ENCODE peak calls at places on chromosomes 4 and X, in six cellular contexts. O is coronary artery, I is astrocyte of the spinal cord, X is PC-3, E is nephron progenitor cell, W is colonic mucosa. G is an unnamed sample.

GRCh38 chr4:76430519-76431388 is 4.3 kb upstream of the SHROOM3 start:
- DNase-seq in X (peak; percentile 71), W (peak; percentile 27), E (peak; percentile 15), I (peak; percentile 67), O (no peak), G (peak; percentile 23)

GRCh38 chr4:48909697-48910096 is 3.1 kb upstream of the OCIAD2 start:
- DNase-seq in I (peak; percentile 98), W (no peak), X (peak; percentile 94), E (no peak), O (no peak), G (no peak)

GRCh38 chr4:41620594-41621256 is 82.8 kb downstream of the LIMCH1 start:
- DNase-seq in X (no peak), I (no peak), O (no peak), E (no peak), W (no peak), G (no peak)

GRCh38 chr4:155855897-155856296 is 10.2 kb downstream of the ASIC5 start:
- DNase-seq in O (no peak), W (no peak), I (no peak), X (no peak), E (no peak), G (no peak)

GRCh38 chr4:13865871-13866669 is 238.5 kb upstream of the BOD1L1 start:
- DNase-seq in W (no peak), X (peak; percentile 63), I (peak; percentile 31), E (no peak), O (no peak), G (no peak)

GRCh38 chrX:154719132-154719675 is 31.7 kb downstream of the GAB3 start:
- DNase-seq in I (peak; percentile 67), E (no peak), O (no peak), W (no peak), X (peak; percentile 81), G (no peak)

GRCh38 chrX:50211510-50211909 is 6.9 kb downstream of the CCNB3 start:
- DNase-seq in I (no peak), O (no peak), E (no peak), W (no peak), X (peak; percentile 22), G (no peak)

GRCh38 chrX:4935846-4936245 is 1222.4 kb upstream of the PRKX start:
- DNase-seq in E (no peak), X (peak; percentile 59), W (no peak), O (no peak), I (no peak), G (no peak)

GRCh38 chr4:8182858-8183725 is 16.0 kb upstream of the SH3TC1 start:
- DNase-seq in I (peak; percentile 84), W (peak; percentile 97), E (no peak), O (no peak), X (peak; percentile 97), G (no peak)

GRCh38 chrX:11970935-11971334 is 167.3 kb upstream of the FRMPD4 start:
- DNase-seq in I (no peak), W (no peak), E (no peak), X (peak; percentile 25), O (no peak), G (no peak)

GRCh38 chrX:107324493-107325310 is 118.3 kb downstream of the DNAAF6 start:
- DNase-seq in E (peak; percentile 90), I (peak; percentile 14), O (no peak), X (peak; percentile 6), W (peak; percentile 22), G (peak; percentile 53)

GRCh38 chr4:96894621-96895020 is 1054.7 kb downstream of the PDHA2 start:
- DNase-seq in E (no peak), O (no peak), X (no peak), I (no peak), W (no peak), G (no peak)

GRCh38 chrX:100636321-100636991 is at the start of gene TSPAN6:
- DNase-seq in I (peak; percentile 89), E (peak; percentile 88), O (peak; percentile 79), W (peak; percentile 89), X (peak; percentile 91), G (peak; percentile 77)

GRCh38 chr4:188992706-188993105 is 853.5 kb downstream of the TRIML1 start:
- DNase-seq in I (no peak), X (peak; percentile 19), E (no peak), O (no peak), W (no peak), G (no peak)

GRCh38 chr4:83629945-83630684 is 94.2 kb downstream of the GPAT3 start:
- DNase-seq in O (no peak), X (peak; percentile 25), W (peak; percentile 88), E (no peak), I (peak; percentile 30), G (no peak)

GRCh38 chr4:184275766-184276165 is 58.1 kb upstream of the ENPP6 start:
- DNase-seq in X (no peak), E (no peak), W (no peak), I (no peak), O (no peak), G (no peak)

GRCh38 chr4:102477657-102478056 is 23.5 kb upstream of the NFKB1 start:
- DNase-seq in X (peak; percentile 30), I (no peak), W (no peak), E (no peak), O (no peak), G (no peak)

GRCh38 chrX:17030580-17031285 is 84.3 kb downstream of the REPS2 start:
- DNase-seq in X (no peak), W (no peak), E (no peak), O (no peak), I (peak; percentile 76), G (no peak)

GRCh38 chr4:125387770-125388169 is 73.0 kb downstream of the FAT4 start:
- DNase-seq in I (peak; percentile 13), O (no peak), X (no peak), E (no peak), W (no peak), G (no peak)

GRCh38 chr4:53899544-53900274 is 164.7 kb downstream of the CHIC2 start:
- DNase-seq in W (no peak), E (no peak), O (no peak), I (peak; percentile 67), X (no peak), G (no peak)

GRCh38 chr4:147683717-147684700 is at the start of gene PRMT9:
- DNase-seq in X (peak; percentile 87), W (peak; percentile 92), E (peak; percentile 82), O (peak; percentile 95), I (peak; percentile 94), G (peak; percentile 79)

GRCh38 chr4:141376769-141377168 is 156.1 kb downstream of the ZNF330 start:
- DNase-seq in O (no peak), X (no peak), E (no peak), I (no peak), W (no peak), G (no peak)

GRCh38 chrX:6574762-6575161 is 39.8 kb upstream of the VCX3A start:
- DNase-seq in X (no peak), I (no peak), E (peak; percentile 26), W (no peak), O (no peak), G (no peak)

GRCh38 chr4:118034061-118034785 is at the start of gene NDST3:
- DNase-seq in W (peak; percentile 26), E (peak; percentile 62), I (peak; percentile 82), O (no peak), X (peak; percentile 66), G (peak; percentile 64)

GRCh38 chr4:118036336-118036735 is 2.0 kb downstream of the NDST3 start:
- DNase-seq in I (no peak), E (no peak), X (no peak), O (no peak), W (no peak), G (no peak)

GRCh38 chr4:118032691-118033090 is 1.6 kb upstream of the NDST3 start:
- DNase-seq in O (no peak), W (no peak), E (no peak), I (peak; percentile 62), X (peak; percentile 60), G (no peak)

GRCh38 chr4:118035309-118035708 is 1.0 kb downstream of the NDST3 start:
- DNase-seq in X (no peak), E (no peak), I (no peak), W (no peak), O (no peak), G (no peak)

GRCh38 chr4:118033148-118034060 is 882 bp upstream of the NDST3 start:
- DNase-seq in O (no peak), E (peak; percentile 79), W (peak; percentile 63), I (peak; percentile 72), X (peak; percentile 29), G (peak; percentile 48)
- TF ChIP-seq CTCF in O (no peak), E (no peak), W (no peak), I (no peak), X (no peak), G (no peak)

DNA sequence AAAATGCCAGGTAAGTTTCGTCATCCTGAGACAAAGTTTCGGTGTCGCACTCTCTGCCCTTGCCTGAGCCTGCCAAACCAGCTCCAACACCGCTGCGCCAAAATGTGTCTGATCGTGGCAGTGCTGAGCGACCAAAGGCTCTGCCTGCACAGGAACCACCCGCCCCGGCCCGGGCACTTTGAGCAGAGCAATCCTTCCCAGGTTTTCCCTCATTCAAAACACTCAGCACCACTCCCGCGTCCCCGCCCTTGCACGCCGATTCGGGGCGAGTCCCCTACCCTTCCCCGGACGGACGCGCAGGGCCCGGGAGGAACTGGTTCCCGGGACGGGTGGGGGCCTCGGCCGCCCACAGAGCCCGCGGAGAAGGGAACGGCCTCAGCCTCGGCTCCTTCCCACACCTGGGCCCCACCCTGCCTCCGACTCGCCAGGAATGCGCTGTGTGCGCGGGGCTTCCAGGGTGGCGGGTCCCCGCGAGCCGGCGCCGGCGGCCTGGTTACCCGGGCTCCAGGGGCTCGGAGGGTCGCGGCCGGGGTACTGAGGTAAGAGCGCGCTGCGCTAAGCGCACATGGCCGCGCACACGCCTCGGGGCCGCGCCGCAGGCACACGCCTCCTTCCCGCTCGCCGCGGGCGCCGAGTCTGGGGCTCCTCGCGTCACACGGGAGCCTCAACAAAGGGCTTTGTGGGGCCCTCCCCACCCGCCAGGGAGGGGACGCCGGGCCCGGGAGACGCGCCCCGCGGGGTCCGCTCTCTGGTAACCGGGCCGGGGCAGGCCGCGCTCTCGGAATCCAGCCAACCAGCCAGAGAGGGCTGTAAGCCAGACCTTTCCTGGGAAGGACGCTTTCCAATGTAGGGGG is at the start of gene C4orf36:
- DNase-seq in O (peak; percentile 76), X (peak; percentile 81), W (peak; percentile 80), I (peak; percentile 38), E (peak; percentile 74), G (peak; percentile 59)
- TF ChIP-seq CTCF in O (no peak), X (peak; percentile 16), W (no peak), I (no peak), E (no peak), G (no peak)

GRCh38 chrX:137430301-137430700 is 135.6 kb upstream of the ZIC3 start:
- DNase-seq in I (no peak), E (no peak), X (no peak), O (no peak), W (no peak), G (no peak)
- TF ChIP-seq CTCF in I (no peak), E (no peak), X (no peak), O (no peak), W (no peak), G (no peak)

GRCh38 chr4:150211016-150211415 is 132.8 kb downstream of the DCLK2 start:
- DNase-seq in X (no peak), E (no peak), I (peak; percentile 38), O (no peak), W (no peak), G (no peak)

GRCh38 chr4:150207871-150208270 is 129.6 kb downstream of the DCLK2 start:
- DNase-seq in O (no peak), E (no peak), X (no peak), I (no peak), W (no peak), G (no peak)

GRCh38 chr4:150206981-150207380 is 128.7 kb downstream of the DCLK2 start:
- DNase-seq in X (no peak), E (no peak), I (no peak), W (no peak), O (no peak), G (no peak)

GRCh38 chr4:150211821-150212445 is 133.7 kb downstream of the DCLK2 start:
- DNase-seq in X (no peak), E (no peak), I (no peak), O (no peak), W (no peak), G (no peak)

GRCh38 chr4:150209140-150209829 is 131.0 kb downstream of the DCLK2 start:
- DNase-seq in X (peak; percentile 72), O (no peak), I (peak; percentile 72), W (peak; percentile 65), E (peak; percentile 69), G (peak; percentile 57)
- TF ChIP-seq CTCF in X (peak; percentile 75), O (no peak), I (peak; percentile 60), W (peak; percentile 43), E (peak; percentile 58), G (peak; percentile 56)